ENCODE peak calls at places on chromosomes 16 and 17, in ten cellular contexts. E is heart left ventricle, Q is IMR-90, X is spleen, U is uterus, I is body of pancreas, O is esophagus muscularis mucosa, M is gastrocnemius medialis, V is HCT116, D is tibial nerve. Z is an unnamed sample. For H3K36me3, the result is how much of the 10 kb centered on the place peaks cover.

GRCh38 chr16:8675183-8676159 is 1.1 kb downstream of the ABAT start:
- DNase-seq in E (no peak), Q (no peak), X (peak), U (no peak), I (peak), O (no peak), M (no peak), V (no peak), D (no peak), Z (no peak)

GRCh38 chr16:3673676-3674377 is 19.3 kb downstream of the DNASE1 start:
- DNase-seq in E (no peak), Q (no peak), X (no peak), U (no peak), I (no peak), O (no peak), M (no peak), V (no peak), D (no peak), Z (no peak)

GRCh38 chr16:22300427-22301071 is 3.3 kb downstream of the POLR3E start:
- DNase-seq in E (peak), Q (peak), X (peak), U (no peak), I (peak), O (no peak), M (peak), V (no peak), D (peak), Z (peak)

GRCh38 chr16:2019919-2020831 is 590 bp downstream of the NPW start:
- DNase-seq in E (no peak), Q (no peak), X (peak), U (no peak), I (peak), O (no peak), M (no peak), V (no peak), D (no peak), Z (no peak)

GRCh38 chr17:55267777-55268648 is 3.3 kb downstream of the HLF start:
- DNase-seq in E (no peak), Q (no peak), X (no peak), U (no peak), I (no peak), O (no peak), M (no peak), V (no peak), D (no peak), Z (no peak)

GRCh38 chr16:49011807-49012345 is 269.8 kb downstream of the CBLN1 start:
- DNase-seq in E (no peak), Q (no peak), X (no peak), U (no peak), I (no peak), O (no peak), M (no peak), V (no peak), D (no peak), Z (no peak)

GRCh38 chr17:21213005-21213404 is 956 bp downstream of the TMEM11 start:
- DNase-seq in E (no peak), Q (no peak), X (no peak), U (no peak), I (no peak), O (no peak), M (no peak), V (no peak), D (no peak), Z (no peak)

GRCh38 chr16:80299416-80299815 is 241.4 kb upstream of the DYNLRB2 start:
- DNase-seq in E (no peak), Q (no peak), X (no peak), U (no peak), I (no peak), O (no peak), M (no peak), V (no peak), D (no peak), Z (no peak)

GRCh38 chr17:5686246-5686645 is 101.9 kb upstream of the NLRP1 start:
- DNase-seq in E (no peak), Q (no peak), X (no peak), U (no peak), I (no peak), O (no peak), M (no peak), V (no peak), D (no peak), Z (no peak)

GRCh38 chr17:28916302-28916934 is 13.5 kb upstream of the DHRS13 start:
- DNase-seq in E (no peak), Q (peak), X (no peak), U (no peak), I (peak), O (no peak), M (peak), V (peak), D (peak), Z (peak)

GRCh38 chr16:28984619-28985135 is at the start of gene LAT:
- DNase-seq in E (no peak), Q (no peak), X (peak), U (no peak), I (no peak), O (no peak), M (no peak), V (no peak), D (no peak), Z (peak)

GRCh38 chr16:54194008-54194731 is 92.4 kb downstream of the IRX3 start:
- DNase-seq in E (peak), Q (no peak), X (no peak), U (peak), I (peak), O (no peak), M (peak), V (no peak), D (peak), Z (no peak)

GRCh38 chr16:70512456-70512855 is 10.9 kb downstream of the COG4 start:
- DNase-seq in E (no peak), Q (peak), X (no peak), U (no peak), I (no peak), O (no peak), M (peak), V (no peak), D (no peak), Z (no peak)

GRCh38 chr17:13746379-13746778 is 144.7 kb upstream of the HS3ST3A1 start:
- DNase-seq in E (peak), Q (no peak), X (no peak), U (no peak), I (no peak), O (peak), M (no peak), V (no peak), D (no peak), Z (no peak)

GRCh38 chr16:30473231-30474061 is 904 bp downstream of the ITGAL start:
- DNase-seq in E (peak), Q (no peak), X (peak), U (no peak), I (no peak), O (no peak), M (no peak), V (no peak), D (no peak), Z (peak)

GRCh38 chr17:78132086-78132676 is 1.6 kb downstream of the TMC8 start:
- DNase-seq in E (no peak), Q (no peak), X (peak), U (no peak), I (peak), O (no peak), M (no peak), V (no peak), D (no peak), Z (no peak)

GRCh38 chr17:74212262-74212912 is 984 bp upstream of the TTYH2 start:
- DNase-seq in E (peak), Q (no peak), X (peak), U (no peak), I (no peak), O (no peak), M (peak), V (no peak), D (no peak), Z (peak)

GRCh38 chr17:14205992-14206461 is 30.6 kb downstream of the CDRT15 start:
- DNase-seq in E (peak), Q (no peak), X (peak), U (no peak), I (peak), O (no peak), M (peak), V (peak), D (no peak), Z (peak)

GRCh38 chr17:63613663-63614062 is 8.6 kb upstream of the MAP3K3 start:
- DNase-seq in E (no peak), Q (no peak), X (no peak), U (no peak), I (no peak), O (no peak), M (no peak), V (no peak), D (no peak), Z (no peak)

GRCh38 chr17:63610854-63611253 is 10.2 kb downstream of the TACO1 start:
- DNase-seq in E (no peak), Q (no peak), X (no peak), U (no peak), I (no peak), O (no peak), M (no peak), V (no peak), D (no peak), Z (no peak)

GRCh38 chr17:63609820-63610573 is 9.3 kb downstream of the TACO1 start:
- DNase-seq in E (no peak), Q (no peak), X (no peak), U (no peak), I (no peak), O (no peak), M (no peak), V (no peak), D (no peak), Z (no peak)

DNA sequence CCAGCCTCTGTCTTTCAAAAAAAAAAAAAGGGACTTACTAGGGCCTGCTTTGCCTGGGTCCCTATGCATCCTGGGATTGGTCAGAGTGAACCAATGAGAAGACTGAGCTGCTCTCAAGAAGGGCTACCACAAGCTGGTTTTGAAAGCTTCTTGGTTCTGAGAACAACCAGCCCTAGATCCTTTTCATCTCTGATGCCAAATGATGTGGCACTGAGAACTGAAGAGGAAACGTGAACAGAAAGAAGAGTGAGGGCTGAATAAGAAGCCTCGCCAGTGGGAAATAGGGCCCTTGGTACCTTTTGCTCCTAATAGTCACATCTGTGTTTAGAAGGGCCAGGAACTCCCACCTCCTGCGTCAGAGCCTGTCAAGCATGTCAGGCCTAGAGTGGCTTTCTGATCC is 10.7 kb downstream of the TACO1 start:
- DNase-seq in E (no peak), Q (no peak), X (no peak), U (no peak), I (no peak), O (no peak), M (no peak), V (no peak), D (no peak), Z (no peak)
- TF ChIP-seq POLR2A in E (no peak), Q (no peak), X (no peak), U (no peak), I (no peak), O (no peak), M (no peak), V (no peak), D (no peak), Z (no peak)

GRCh38 chr17:38466346-38467315 is 38.4 kb downstream of the ARHGAP23 start:
- DNase-seq in E (peak), Q (no peak), X (no peak), U (no peak), I (no peak), O (no peak), M (no peak), V (no peak), D (no peak), Z (no peak)
- H3K36me3 ChIP-seq in E (under half), Q (half or more), X (under half), U (under half), I (under half), O (half or more), M (under half), V (under half), D (half or more), Z (under half)

DNA sequence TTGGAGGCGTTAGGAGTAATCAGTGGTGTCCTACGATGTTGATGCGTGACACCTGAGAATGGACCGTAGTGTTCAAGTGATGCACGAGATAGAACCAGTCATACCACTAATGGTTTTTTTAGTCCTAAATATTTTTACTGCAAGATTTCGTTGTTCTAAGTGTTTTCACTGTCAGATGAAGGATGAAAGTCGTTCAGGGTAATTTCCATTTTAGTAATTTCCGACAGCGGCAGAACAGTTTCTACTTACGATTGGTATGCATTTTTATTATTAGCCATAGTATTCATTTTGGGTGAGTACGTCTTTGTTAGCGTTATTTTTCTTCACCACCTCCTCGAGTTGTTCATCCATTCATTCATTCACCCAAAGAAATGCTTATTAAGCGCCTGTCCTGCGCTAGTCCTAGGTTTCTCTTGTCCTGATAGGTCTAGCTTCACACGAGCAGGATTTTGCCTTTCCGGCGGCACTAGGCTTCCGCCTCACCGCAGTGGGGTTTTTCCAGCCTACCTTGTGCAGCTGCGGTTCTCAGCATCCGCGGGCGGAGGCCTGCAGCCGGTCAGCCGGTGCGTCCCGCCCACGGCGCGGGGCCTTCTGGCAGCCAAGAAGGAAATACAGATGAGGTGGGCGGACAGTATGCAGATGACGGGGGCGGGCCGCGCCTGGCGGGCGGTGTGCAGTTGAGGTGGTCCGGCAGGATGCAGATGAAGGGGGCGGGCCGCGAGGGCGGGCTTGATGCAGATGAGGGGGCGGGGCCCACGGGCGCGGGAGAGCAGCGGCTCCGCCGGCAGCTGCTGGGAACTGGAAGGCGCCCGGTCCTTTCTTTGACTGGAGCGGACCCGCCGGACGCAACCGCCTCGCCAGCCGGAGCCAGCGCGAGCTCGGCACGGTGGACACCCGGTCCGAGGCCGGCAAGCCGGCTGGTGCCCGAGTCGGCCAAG is 146.4 kb downstream of the SPECC1 start:
- DNase-seq in E (peak), Q (peak), X (peak), U (peak), I (peak), O (peak), M (peak), V (peak), D (peak), Z (peak)
- TF ChIP-seq POLR2A in E (peak), Q (peak), X (no peak), U (peak), I (peak), O (no peak), M (no peak), V (no peak), D (peak), Z (peak)

GRCh38 chr17:1473170-1473569 is 17.1 kb upstream of the CRK start:
- DNase-seq in E (no peak), Q (no peak), X (no peak), U (no peak), I (no peak), O (no peak), M (no peak), V (no peak), D (no peak), Z (no peak)
- H3K36me3 ChIP-seq in E (under half), Q (half or more), X (under half), U (under half), I (under half), O (half or more), M (half or more), V (under half), D (half or more), Z (half or more)

GRCh38 chr17:73139296-73139695 is 25.5 kb upstream of the SSTR2 start:
- DNase-seq in E (no peak), Q (no peak), X (no peak), U (no peak), I (no peak), O (no peak), M (no peak), V (no peak), D (no peak), Z (no peak)
- TF ChIP-seq POLR2A in E (no peak), Q (no peak), X (no peak), U (no peak), I (no peak), O (no peak), M (no peak), V (no peak), D (no peak), Z (no peak)

GRCh38 chr16:72094266-72094610 is 591 bp downstream of the DHX38 start:
- DNase-seq in E (no peak), Q (no peak), X (no peak), U (no peak), I (no peak), O (no peak), M (no peak), V (no peak), D (no peak), Z (no peak)

GRCh38 chr16:72101195-72101594 is 7.5 kb downstream of the DHX38 start:
- DNase-seq in E (no peak), Q (no peak), X (no peak), U (no peak), I (peak), O (no peak), M (no peak), V (no peak), D (no peak), Z (no peak)

GRCh38 chr16:72099377-72099818 is 5.8 kb downstream of the DHX38 start:
- DNase-seq in E (peak), Q (peak), X (no peak), U (no peak), I (peak), O (no peak), M (peak), V (peak), D (peak), Z (peak)

GRCh38 chr16:72093448-72094265 is at the start of the genes DHX38 and TXNL4B:
- DNase-seq in E (peak), Q (peak), X (peak), U (peak), I (peak), O (peak), M (peak), V (peak), D (peak), Z (peak)

GRCh38 chr16:72098936-72099335 is 5.3 kb downstream of the DHX38 start:
- DNase-seq in E (no peak), Q (no peak), X (no peak), U (no peak), I (no peak), O (no peak), M (no peak), V (no peak), D (no peak), Z (no peak)
- H3K36me3 ChIP-seq in E (half or more), Q (half or more), X (half or more), U (under half), I (under half), O (half or more), M (half or more), V (under half), D (half or more), Z (under half)

GRCh38 chr16:88836791-88837190 is 20.0 kb downstream of the GALNS start:
- DNase-seq in E (no peak), Q (no peak), X (no peak), U (no peak), I (no peak), O (no peak), M (no peak), V (no peak), D (no peak), Z (no peak)

GRCh38 chr16:88834670-88835069 is 22.1 kb downstream of the GALNS start:
- DNase-seq in E (no peak), Q (no peak), X (no peak), U (no peak), I (no peak), O (no peak), M (no peak), V (no peak), D (no peak), Z (no peak)

GRCh38 chr16:88837806-88838205 is 18.9 kb downstream of the GALNS start:
- DNase-seq in E (no peak), Q (no peak), X (no peak), U (no peak), I (no peak), O (no peak), M (no peak), V (no peak), D (no peak), Z (no peak)

GRCh38 chr16:88835383-88835782 is 21.4 kb downstream of the GALNS start:
- DNase-seq in E (no peak), Q (no peak), X (no peak), U (no peak), I (no peak), O (no peak), M (peak), V (no peak), D (peak), Z (peak)

DNA sequence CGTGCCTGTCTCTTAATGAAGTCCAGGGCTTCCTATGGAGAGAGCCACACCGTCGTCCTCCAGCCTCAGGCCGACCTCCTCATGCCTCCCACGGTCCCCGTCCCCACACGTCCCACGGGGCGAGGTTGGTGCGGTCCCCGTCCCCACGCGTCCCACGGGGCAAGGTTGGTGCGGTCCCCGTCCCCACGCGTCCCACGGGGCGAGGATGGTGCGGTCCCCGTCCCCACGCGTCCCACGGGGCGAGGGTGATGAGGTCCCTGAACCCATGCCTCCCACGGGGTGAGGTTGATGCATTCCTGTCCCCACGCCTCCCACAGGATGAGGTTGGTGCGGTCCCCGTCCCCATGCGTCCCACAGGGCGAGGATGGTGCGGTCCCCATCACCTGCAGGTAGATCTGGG is 20.9 kb downstream of the GALNS start:
- DNase-seq in E (no peak), Q (no peak), X (no peak), U (no peak), I (no peak), O (no peak), M (no peak), V (no peak), D (no peak), Z (no peak)
- TF ChIP-seq POLR2A in E (no peak), Q (no peak), X (no peak), U (no peak), I (no peak), O (no peak), M (no peak), V (no peak), D (no peak), Z (no peak)

DNA sequence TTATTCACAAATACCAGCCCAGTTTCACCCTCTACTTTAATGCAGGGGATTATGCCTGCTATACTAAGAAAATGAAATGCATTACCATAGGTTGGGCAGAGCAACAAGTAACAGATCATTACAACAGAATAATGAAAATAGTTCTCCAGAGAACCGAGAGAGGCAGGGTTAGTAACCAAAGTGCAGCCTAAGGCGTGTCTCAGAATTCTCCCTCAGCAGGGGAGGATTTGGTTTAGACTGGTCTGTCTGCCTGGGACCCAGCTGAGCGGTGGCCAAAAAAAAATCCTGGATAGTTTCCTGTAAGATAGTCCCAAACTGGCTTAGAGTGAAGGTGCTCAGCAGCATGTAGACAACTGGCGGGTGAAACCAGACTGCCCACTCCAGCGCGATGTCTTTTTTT is 30.8 kb upstream of the ADCY7 start:
- DNase-seq in E (no peak), Q (no peak), X (no peak), U (no peak), I (no peak), O (no peak), M (no peak), V (no peak), D (no peak), Z (no peak)
- H3K36me3 ChIP-seq in E (under half), Q (under half), X (under half), U (under half), I (under half), O (under half), M (under half), V (under half), D (under half), Z (under half)